ENCODE peak calls at places on chromosomes 2 and 18, in eight cellular contexts. One of them, this sample, is unnamed.

GRCh38 chr2:62770629-62771028 is 65.1 kb downstream of the EHBP1 start:
- DNase-seq in Panc1: no peak
- DNase-seq in NB4: no peak
- DNase-seq in HCT116: no peak
- DNase-seq in left ventricle myocardium inferior: no peak
- DNase-seq in fibroblast of mammary gland: no peak
- DNase-seq in astrocyte of the spinal cord: no peak
- DNase-seq in epithelial cell of proximal tubule: no peak
- DNase-seq in this sample: no peak

GRCh38 chr2:171320208-171320621 is 113.6 kb downstream of the METTL8 start:
- DNase-seq in Panc1: no peak
- DNase-seq in NB4: no peak
- DNase-seq in HCT116: no peak
- DNase-seq in left ventricle myocardium inferior: no peak
- DNase-seq in fibroblast of mammary gland: no peak
- DNase-seq in astrocyte of the spinal cord: no peak
- DNase-seq in epithelial cell of proximal tubule: no peak
- DNase-seq in this sample: no peak

GRCh38 chr18:67582488-67582887 is 66.0 kb upstream of the DSEL start:
- DNase-seq in Panc1: no peak
- DNase-seq in NB4: no peak
- DNase-seq in HCT116: no peak
- DNase-seq in left ventricle myocardium inferior: no peak
- DNase-seq in fibroblast of mammary gland: no peak
- DNase-seq in astrocyte of the spinal cord: no peak
- DNase-seq in epithelial cell of proximal tubule: no peak
- DNase-seq in this sample: no peak

GRCh38 chr18:3002766-3003165 is 10.2 kb downstream of the LPIN2 start:
- DNase-seq in Panc1: no peak
- DNase-seq in NB4: no peak
- DNase-seq in HCT116: no peak
- DNase-seq in left ventricle myocardium inferior: no peak
- DNase-seq in fibroblast of mammary gland: no peak
- DNase-seq in astrocyte of the spinal cord: no peak
- DNase-seq in epithelial cell of proximal tubule: no peak
- DNase-seq in this sample: no peak

GRCh38 chr2:95264626-95265025 is 9.6 kb upstream of the PROM2 start:
- DNase-seq in Panc1: no peak
- DNase-seq in NB4: no peak
- DNase-seq in HCT116: no peak
- DNase-seq in left ventricle myocardium inferior: no peak
- DNase-seq in fibroblast of mammary gland: no peak
- DNase-seq in astrocyte of the spinal cord: no peak
- DNase-seq in epithelial cell of proximal tubule: no peak
- DNase-seq in this sample: no peak

GRCh38 chr2:163182764-163183354 is 344.3 kb upstream of the KCNH7 start:
- DNase-seq in Panc1: no peak
- DNase-seq in NB4: peak; percentile 32
- DNase-seq in HCT116: no peak
- DNase-seq in left ventricle myocardium inferior: no peak
- DNase-seq in fibroblast of mammary gland: peak; percentile 43
- DNase-seq in astrocyte of the spinal cord: peak; percentile 28
- DNase-seq in epithelial cell of proximal tubule: no peak
- DNase-seq in this sample: no peak

GRCh38 chr18:2104620-2105462 is 466.5 kb downstream of the METTL4 start:
- DNase-seq in Panc1: peak; percentile 27
- DNase-seq in NB4: peak; percentile 65
- DNase-seq in HCT116: peak; percentile 31
- DNase-seq in left ventricle myocardium inferior: peak; percentile 38
- DNase-seq in fibroblast of mammary gland: peak; percentile 49
- DNase-seq in astrocyte of the spinal cord: peak; percentile 46
- DNase-seq in epithelial cell of proximal tubule: no peak
- DNase-seq in this sample: peak; percentile 19

GRCh38 chr2:230759481-230760191 is 47.0 kb downstream of the CAB39 start:
- DNase-seq in Panc1: no peak
- DNase-seq in NB4: peak; percentile 63
- DNase-seq in HCT116: no peak
- DNase-seq in left ventricle myocardium inferior: no peak
- DNase-seq in fibroblast of mammary gland: no peak
- DNase-seq in astrocyte of the spinal cord: no peak
- DNase-seq in epithelial cell of proximal tubule: no peak
- DNase-seq in this sample: no peak

GRCh38 chr2:61536086-61536722 is 2.0 kb downstream of the XPO1 start:
- DNase-seq in Panc1: peak; percentile 63
- DNase-seq in NB4: peak; percentile 48
- DNase-seq in HCT116: no peak
- DNase-seq in left ventricle myocardium inferior: peak; percentile 84
- DNase-seq in fibroblast of mammary gland: peak; percentile 22
- DNase-seq in astrocyte of the spinal cord: peak; percentile 48
- DNase-seq in epithelial cell of proximal tubule: no peak
- DNase-seq in this sample: peak; percentile 26

GRCh38 chr2:5725794-5726463 is 33.7 kb downstream of the SOX11 start:
- DNase-seq in Panc1: no peak
- DNase-seq in NB4: no peak
- DNase-seq in HCT116: no peak
- DNase-seq in left ventricle myocardium inferior: no peak
- DNase-seq in fibroblast of mammary gland: no peak
- DNase-seq in astrocyte of the spinal cord: peak; percentile 55
- DNase-seq in epithelial cell of proximal tubule: no peak
- DNase-seq in this sample: no peak

GRCh38 chr2:109242654-109243331 is 113.8 kb downstream of the SH3RF3 start:
- DNase-seq in Panc1: no peak
- DNase-seq in NB4: no peak
- DNase-seq in HCT116: no peak
- DNase-seq in left ventricle myocardium inferior: peak; percentile 57
- DNase-seq in fibroblast of mammary gland: peak; percentile 93
- DNase-seq in astrocyte of the spinal cord: peak; percentile 92
- DNase-seq in epithelial cell of proximal tubule: peak; percentile 62
- DNase-seq in this sample: peak; percentile 83

DNA sequence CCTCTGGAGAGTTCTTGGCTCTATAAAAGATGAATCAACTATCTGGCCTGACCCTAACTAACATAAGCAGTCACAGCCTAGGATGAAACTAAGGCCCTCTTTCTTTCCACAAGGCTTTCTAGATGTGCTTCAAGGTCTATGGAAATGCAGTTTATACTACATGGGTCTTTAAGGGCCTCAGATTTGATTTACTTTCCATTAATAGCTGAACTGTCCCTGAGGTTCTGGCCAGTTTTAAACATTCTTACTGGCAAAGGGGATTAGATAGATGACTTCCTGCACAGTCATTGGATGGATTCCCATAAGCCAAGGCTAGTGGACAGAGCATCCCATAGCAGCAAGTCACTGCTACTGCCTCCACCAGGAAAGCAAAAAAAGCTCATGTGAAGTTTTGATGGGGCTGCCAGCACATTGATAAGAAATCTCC is 38.1 kb upstream of the LCLAT1 start:
- DNase-seq in Panc1: no peak
- DNase-seq in NB4: no peak
- DNase-seq in HCT116: no peak
- DNase-seq in left ventricle myocardium inferior: no peak
- DNase-seq in fibroblast of mammary gland: peak; percentile 66
- DNase-seq in astrocyte of the spinal cord: peak; percentile 44
- DNase-seq in epithelial cell of proximal tubule: no peak
- DNase-seq in this sample: peak; percentile 78
- TF ChIP-seq CTCF in Panc1: no peak
- TF ChIP-seq CTCF in NB4: no peak
- TF ChIP-seq CTCF in HCT116: peak; percentile 8
- TF ChIP-seq CTCF in left ventricle myocardium inferior: no peak
- TF ChIP-seq CTCF in fibroblast of mammary gland: peak; percentile 15
- TF ChIP-seq CTCF in astrocyte of the spinal cord: peak; percentile 2
- TF ChIP-seq CTCF in epithelial cell of proximal tubule: no peak
- TF ChIP-seq CTCF in this sample: peak; percentile 35

DNA sequence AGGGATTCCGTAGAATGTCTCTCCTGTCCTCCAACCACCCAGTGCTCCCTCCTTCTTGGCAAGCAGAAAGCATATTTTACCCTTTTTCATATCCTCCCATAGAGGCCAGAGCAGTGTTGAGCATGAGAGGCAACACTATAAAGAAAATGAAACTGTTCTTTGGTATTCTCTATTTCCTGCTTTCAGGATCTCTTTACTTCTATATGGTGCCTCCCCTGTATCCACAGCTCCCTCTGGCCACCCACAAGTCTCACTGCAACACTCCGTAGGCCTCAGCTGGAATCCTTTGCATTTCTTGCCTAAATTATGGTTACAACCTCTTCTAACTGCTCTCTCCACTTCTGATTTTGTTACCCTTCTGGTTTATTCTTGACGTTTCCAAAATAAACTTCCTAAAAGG is 74.9 kb upstream of the C2orf15 start:
- DNase-seq in Panc1: no peak
- DNase-seq in NB4: peak; percentile 77
- DNase-seq in HCT116: peak; percentile 15
- DNase-seq in left ventricle myocardium inferior: no peak
- DNase-seq in fibroblast of mammary gland: peak; percentile 43
- DNase-seq in astrocyte of the spinal cord: peak; percentile 56
- DNase-seq in epithelial cell of proximal tubule: no peak
- DNase-seq in this sample: peak; percentile 33
- TF ChIP-seq CTCF in Panc1: peak; percentile 64
- TF ChIP-seq CTCF in NB4: peak; percentile 60
- TF ChIP-seq CTCF in HCT116: peak; percentile 45
- TF ChIP-seq CTCF in left ventricle myocardium inferior: no peak
- TF ChIP-seq CTCF in fibroblast of mammary gland: peak; percentile 62
- TF ChIP-seq CTCF in astrocyte of the spinal cord: peak; percentile 73
- TF ChIP-seq CTCF in epithelial cell of proximal tubule: peak; percentile 60
- TF ChIP-seq CTCF in this sample: no peak

GRCh38 chr2:219562049-219563020 is 9.0 kb downstream of the OBSL1 start:
- DNase-seq in Panc1: no peak
- DNase-seq in NB4: no peak
- DNase-seq in HCT116: no peak
- DNase-seq in left ventricle myocardium inferior: no peak
- DNase-seq in fibroblast of mammary gland: no peak
- DNase-seq in astrocyte of the spinal cord: no peak
- DNase-seq in epithelial cell of proximal tubule: no peak
- DNase-seq in this sample: no peak

GRCh38 chr2:219560893-219561178 is 10.5 kb downstream of the OBSL1 start:
- DNase-seq in Panc1: no peak
- DNase-seq in NB4: no peak
- DNase-seq in HCT116: no peak
- DNase-seq in left ventricle myocardium inferior: no peak
- DNase-seq in fibroblast of mammary gland: no peak
- DNase-seq in astrocyte of the spinal cord: no peak
- DNase-seq in epithelial cell of proximal tubule: no peak
- DNase-seq in this sample: no peak

GRCh38 chr2:219561179-219562048 is 9.9 kb downstream of the OBSL1 start:
- DNase-seq in Panc1: no peak
- DNase-seq in NB4: no peak
- DNase-seq in HCT116: no peak
- DNase-seq in left ventricle myocardium inferior: no peak
- DNase-seq in fibroblast of mammary gland: no peak
- DNase-seq in astrocyte of the spinal cord: no peak
- DNase-seq in epithelial cell of proximal tubule: no peak
- DNase-seq in this sample: no peak

GRCh38 chr2:219559156-219559915 is 12.0 kb downstream of the OBSL1 start:
- DNase-seq in Panc1: no peak
- DNase-seq in NB4: no peak
- DNase-seq in HCT116: no peak
- DNase-seq in left ventricle myocardium inferior: no peak
- DNase-seq in fibroblast of mammary gland: no peak
- DNase-seq in astrocyte of the spinal cord: no peak
- DNase-seq in epithelial cell of proximal tubule: no peak
- DNase-seq in this sample: no peak

DNA sequence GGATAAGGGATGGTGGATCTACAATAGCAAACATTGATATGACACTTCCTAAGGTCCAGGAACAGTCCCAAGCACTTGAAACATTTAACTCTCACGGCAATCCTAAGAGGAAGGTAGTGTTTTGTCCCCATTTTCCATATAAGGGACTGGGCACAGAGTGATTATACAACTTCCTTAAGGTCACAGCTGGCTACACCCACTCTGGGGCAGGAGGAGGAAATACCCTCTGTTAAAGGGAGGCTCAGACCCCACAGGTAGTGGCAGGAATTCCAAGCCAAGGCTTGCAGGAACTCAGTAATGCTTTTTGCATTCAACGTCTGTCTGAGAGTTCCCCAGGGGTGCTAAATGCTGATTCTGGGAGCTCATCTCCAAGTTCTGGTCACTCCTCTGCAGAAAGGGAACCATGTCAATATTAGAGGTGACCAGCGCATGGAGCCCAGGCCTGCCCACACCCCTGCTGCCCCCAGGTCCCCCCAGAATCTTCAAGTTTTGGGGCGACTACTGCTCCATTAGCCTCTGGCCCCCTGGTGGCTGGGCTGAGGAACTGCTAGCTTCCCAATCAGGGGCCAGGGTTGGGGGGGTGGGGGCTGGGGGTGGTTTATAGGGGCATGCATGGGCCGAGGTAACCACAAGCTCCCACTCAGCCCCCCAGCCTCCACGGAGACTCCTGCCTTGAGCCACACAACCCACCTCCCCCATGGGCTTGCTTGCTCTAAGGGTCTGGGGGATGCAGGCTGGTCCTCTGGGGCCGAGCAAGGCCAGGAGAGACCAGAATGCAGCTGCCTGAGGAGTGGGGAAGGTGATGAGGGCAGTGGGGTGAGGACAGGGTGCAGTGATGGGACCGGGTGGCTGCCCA is 11.1 kb downstream of the OBSL1 start:
- DNase-seq in Panc1: no peak
- DNase-seq in NB4: no peak
- DNase-seq in HCT116: no peak
- DNase-seq in left ventricle myocardium inferior: no peak
- DNase-seq in fibroblast of mammary gland: no peak
- DNase-seq in astrocyte of the spinal cord: no peak
- DNase-seq in epithelial cell of proximal tubule: no peak
- DNase-seq in this sample: no peak
- TF ChIP-seq CTCF in Panc1: peak; percentile 96
- TF ChIP-seq CTCF in NB4: peak; percentile 52
- TF ChIP-seq CTCF in HCT116: peak; percentile 68
- TF ChIP-seq CTCF in left ventricle myocardium inferior: peak; percentile 81
- TF ChIP-seq CTCF in fibroblast of mammary gland: peak; percentile 54
- TF ChIP-seq CTCF in astrocyte of the spinal cord: peak; percentile 78
- TF ChIP-seq CTCF in epithelial cell of proximal tubule: peak; percentile 61
- TF ChIP-seq CTCF in this sample: peak; percentile 94

GRCh38 chr2:8278709-8279354 is 403.0 kb upstream of the ID2 start:
- DNase-seq in Panc1: no peak
- DNase-seq in NB4: no peak
- DNase-seq in HCT116: no peak
- DNase-seq in left ventricle myocardium inferior: no peak
- DNase-seq in fibroblast of mammary gland: no peak
- DNase-seq in astrocyte of the spinal cord: no peak
- DNase-seq in epithelial cell of proximal tubule: no peak
- DNase-seq in this sample: no peak

GRCh38 chr2:8277921-8278571 is 403.8 kb upstream of the ID2 start:
- DNase-seq in Panc1: no peak
- DNase-seq in NB4: no peak
- DNase-seq in HCT116: no peak
- DNase-seq in left ventricle myocardium inferior: no peak
- DNase-seq in fibroblast of mammary gland: no peak
- DNase-seq in astrocyte of the spinal cord: no peak
- DNase-seq in epithelial cell of proximal tubule: no peak
- DNase-seq in this sample: no peak

GRCh38 chr2:8279506-8279905 is 402.4 kb upstream of the ID2 start:
- DNase-seq in Panc1: no peak
- DNase-seq in NB4: no peak
- DNase-seq in HCT116: no peak
- DNase-seq in left ventricle myocardium inferior: no peak
- DNase-seq in fibroblast of mammary gland: no peak
- DNase-seq in astrocyte of the spinal cord: no peak
- DNase-seq in epithelial cell of proximal tubule: no peak
- DNase-seq in this sample: no peak

GRCh38 chr2:8281234-8281633 is 400.6 kb upstream of the ID2 start:
- DNase-seq in Panc1: no peak
- DNase-seq in NB4: no peak
- DNase-seq in HCT116: no peak
- DNase-seq in left ventricle myocardium inferior: no peak
- DNase-seq in fibroblast of mammary gland: no peak
- DNase-seq in astrocyte of the spinal cord: no peak
- DNase-seq in epithelial cell of proximal tubule: no peak
- DNase-seq in this sample: no peak

GRCh38 chr2:8276071-8276470 is 405.8 kb upstream of the ID2 start:
- DNase-seq in Panc1: no peak
- DNase-seq in NB4: no peak
- DNase-seq in HCT116: no peak
- DNase-seq in left ventricle myocardium inferior: no peak
- DNase-seq in fibroblast of mammary gland: no peak
- DNase-seq in astrocyte of the spinal cord: no peak
- DNase-seq in epithelial cell of proximal tubule: no peak
- DNase-seq in this sample: no peak
- TF ChIP-seq CTCF in Panc1: no peak
- TF ChIP-seq CTCF in NB4: no peak
- TF ChIP-seq CTCF in HCT116: no peak
- TF ChIP-seq CTCF in left ventricle myocardium inferior: no peak
- TF ChIP-seq CTCF in fibroblast of mammary gland: no peak
- TF ChIP-seq CTCF in astrocyte of the spinal cord: no peak
- TF ChIP-seq CTCF in epithelial cell of proximal tubule: no peak
- TF ChIP-seq CTCF in this sample: no peak